ENCODE peak calls at places on chromosomes 3 and 15, in ten cellular contexts. One of them, this sample, is unnamed. For H3K27me3, the result is how much of the 10 kb centered on the place peaks cover.

GRCh38 chr3:62057339-62058047 is 315.9 kb downstream of the FEZF2 start:
- DNase-seq in sigmoid colon: no peak
- DNase-seq in thyroid gland: peak
- DNase-seq in AG04450: no peak
- DNase-seq in PC-3: no peak
- DNase-seq in heart right ventricle: no peak
- DNase-seq in CD8-positive, alpha-beta memory T cell: no peak
- DNase-seq in right atrium auricular region: no peak
- DNase-seq in CD4-positive, alpha-beta memory T cell: no peak
- DNase-seq in brain microvascular endothelial cell: peak
- DNase-seq in this sample: no peak

GRCh38 chr3:196432137-196432879 is at the start of gene UBXN7:
- DNase-seq in sigmoid colon: peak
- DNase-seq in thyroid gland: peak
- DNase-seq in AG04450: peak
- DNase-seq in PC-3: peak
- DNase-seq in heart right ventricle: peak
- DNase-seq in CD8-positive, alpha-beta memory T cell: peak
- DNase-seq in right atrium auricular region: peak
- DNase-seq in CD4-positive, alpha-beta memory T cell: peak
- DNase-seq in brain microvascular endothelial cell: peak
- DNase-seq in this sample: peak

GRCh38 chr3:129003578-129004112 is 2.5 kb downstream of the EFCC1 start:
- DNase-seq in sigmoid colon: no peak
- DNase-seq in thyroid gland: peak
- DNase-seq in AG04450: no peak
- DNase-seq in PC-3: peak
- DNase-seq in heart right ventricle: peak
- DNase-seq in CD8-positive, alpha-beta memory T cell: peak
- DNase-seq in right atrium auricular region: no peak
- DNase-seq in CD4-positive, alpha-beta memory T cell: peak
- DNase-seq in brain microvascular endothelial cell: no peak
- DNase-seq in this sample: peak

GRCh38 chr15:67184208-67184925 is 70.1 kb downstream of the AAGAB start:
- DNase-seq in sigmoid colon: no peak
- DNase-seq in thyroid gland: no peak
- DNase-seq in AG04450: no peak
- DNase-seq in PC-3: no peak
- DNase-seq in heart right ventricle: no peak
- DNase-seq in CD8-positive, alpha-beta memory T cell: no peak
- DNase-seq in right atrium auricular region: peak
- DNase-seq in CD4-positive, alpha-beta memory T cell: no peak
- DNase-seq in brain microvascular endothelial cell: no peak
- DNase-seq in this sample: no peak

GRCh38 chr15:31019986-31020385 is 28.6 kb upstream of the MTMR10 start:
- DNase-seq in sigmoid colon: no peak
- DNase-seq in thyroid gland: no peak
- DNase-seq in AG04450: no peak
- DNase-seq in PC-3: no peak
- DNase-seq in heart right ventricle: no peak
- DNase-seq in CD8-positive, alpha-beta memory T cell: no peak
- DNase-seq in right atrium auricular region: no peak
- DNase-seq in CD4-positive, alpha-beta memory T cell: no peak
- DNase-seq in brain microvascular endothelial cell: no peak
- DNase-seq in this sample: no peak

GRCh38 chr15:70936326-70936725 is 43.7 kb downstream of the LRRC49 start:
- DNase-seq in sigmoid colon: no peak
- DNase-seq in thyroid gland: peak
- DNase-seq in AG04450: no peak
- DNase-seq in PC-3: no peak
- DNase-seq in heart right ventricle: no peak
- DNase-seq in CD8-positive, alpha-beta memory T cell: no peak
- DNase-seq in right atrium auricular region: no peak
- DNase-seq in CD4-positive, alpha-beta memory T cell: no peak
- DNase-seq in brain microvascular endothelial cell: no peak
- DNase-seq in this sample: peak

GRCh38 chr15:31262901-31263671 is 63.5 kb upstream of the KLF13 start:
- DNase-seq in sigmoid colon: peak
- DNase-seq in thyroid gland: peak
- DNase-seq in AG04450: no peak
- DNase-seq in PC-3: no peak
- DNase-seq in heart right ventricle: no peak
- DNase-seq in CD8-positive, alpha-beta memory T cell: no peak
- DNase-seq in right atrium auricular region: peak
- DNase-seq in CD4-positive, alpha-beta memory T cell: no peak
- DNase-seq in brain microvascular endothelial cell: no peak
- DNase-seq in this sample: peak

GRCh38 chr15:28919201-28919627 is 33.4 kb downstream of the APBA2 start:
- DNase-seq in sigmoid colon: peak
- DNase-seq in thyroid gland: peak
- DNase-seq in AG04450: no peak
- DNase-seq in PC-3: peak
- DNase-seq in heart right ventricle: no peak
- DNase-seq in CD8-positive, alpha-beta memory T cell: peak
- DNase-seq in right atrium auricular region: no peak
- DNase-seq in CD4-positive, alpha-beta memory T cell: no peak
- DNase-seq in brain microvascular endothelial cell: no peak
- DNase-seq in this sample: no peak

GRCh38 chr3:29515451-29515850 is 234.6 kb downstream of the RBMS3 start:
- DNase-seq in sigmoid colon: no peak
- DNase-seq in thyroid gland: no peak
- DNase-seq in AG04450: no peak
- DNase-seq in PC-3: peak
- DNase-seq in heart right ventricle: no peak
- DNase-seq in CD8-positive, alpha-beta memory T cell: no peak
- DNase-seq in right atrium auricular region: no peak
- DNase-seq in CD4-positive, alpha-beta memory T cell: no peak
- DNase-seq in brain microvascular endothelial cell: peak
- DNase-seq in this sample: peak

GRCh38 chr3:107208100-107208499 is 169.1 kb upstream of the CCDC54 start:
- DNase-seq in sigmoid colon: peak
- DNase-seq in thyroid gland: peak
- DNase-seq in AG04450: peak
- DNase-seq in PC-3: peak
- DNase-seq in heart right ventricle: no peak
- DNase-seq in CD8-positive, alpha-beta memory T cell: no peak
- DNase-seq in right atrium auricular region: no peak
- DNase-seq in CD4-positive, alpha-beta memory T cell: no peak
- DNase-seq in brain microvascular endothelial cell: peak
- DNase-seq in this sample: peak

GRCh38 chr3:72290859-72291641 is 506.1 kb upstream of the PROK2 start:
- DNase-seq in sigmoid colon: no peak
- DNase-seq in thyroid gland: no peak
- DNase-seq in AG04450: no peak
- DNase-seq in PC-3: no peak
- DNase-seq in heart right ventricle: no peak
- DNase-seq in CD8-positive, alpha-beta memory T cell: no peak
- DNase-seq in right atrium auricular region: no peak
- DNase-seq in CD4-positive, alpha-beta memory T cell: no peak
- DNase-seq in brain microvascular endothelial cell: no peak
- DNase-seq in this sample: no peak

GRCh38 chr3:128881576-128881975 is 2.2 kb downstream of the ACAD9 start:
- DNase-seq in sigmoid colon: no peak
- DNase-seq in thyroid gland: no peak
- DNase-seq in AG04450: no peak
- DNase-seq in PC-3: no peak
- DNase-seq in heart right ventricle: no peak
- DNase-seq in CD8-positive, alpha-beta memory T cell: no peak
- DNase-seq in right atrium auricular region: no peak
- DNase-seq in CD4-positive, alpha-beta memory T cell: no peak
- DNase-seq in brain microvascular endothelial cell: no peak
- DNase-seq in this sample: no peak

GRCh38 chr3:178454714-178455113 is 81.5 kb upstream of the KCNMB2 start:
- DNase-seq in sigmoid colon: peak
- DNase-seq in thyroid gland: no peak
- DNase-seq in AG04450: no peak
- DNase-seq in PC-3: no peak
- DNase-seq in heart right ventricle: peak
- DNase-seq in CD8-positive, alpha-beta memory T cell: no peak
- DNase-seq in right atrium auricular region: peak
- DNase-seq in CD4-positive, alpha-beta memory T cell: no peak
- DNase-seq in brain microvascular endothelial cell: peak
- DNase-seq in this sample: peak

GRCh38 chr15:78060232-78060631 is 17.3 kb downstream of the TBC1D2B start:
- DNase-seq in sigmoid colon: no peak
- DNase-seq in thyroid gland: no peak
- DNase-seq in AG04450: no peak
- DNase-seq in PC-3: no peak
- DNase-seq in heart right ventricle: no peak
- DNase-seq in CD8-positive, alpha-beta memory T cell: no peak
- DNase-seq in right atrium auricular region: no peak
- DNase-seq in CD4-positive, alpha-beta memory T cell: no peak
- DNase-seq in brain microvascular endothelial cell: no peak
- DNase-seq in this sample: peak

GRCh38 chr3:27094721-27095120 is 274.5 kb downstream of the NEK10 start:
- DNase-seq in sigmoid colon: no peak
- DNase-seq in thyroid gland: no peak
- DNase-seq in AG04450: no peak
- DNase-seq in PC-3: no peak
- DNase-seq in heart right ventricle: no peak
- DNase-seq in CD8-positive, alpha-beta memory T cell: no peak
- DNase-seq in right atrium auricular region: no peak
- DNase-seq in CD4-positive, alpha-beta memory T cell: no peak
- DNase-seq in brain microvascular endothelial cell: no peak
- DNase-seq in this sample: no peak

DNA sequence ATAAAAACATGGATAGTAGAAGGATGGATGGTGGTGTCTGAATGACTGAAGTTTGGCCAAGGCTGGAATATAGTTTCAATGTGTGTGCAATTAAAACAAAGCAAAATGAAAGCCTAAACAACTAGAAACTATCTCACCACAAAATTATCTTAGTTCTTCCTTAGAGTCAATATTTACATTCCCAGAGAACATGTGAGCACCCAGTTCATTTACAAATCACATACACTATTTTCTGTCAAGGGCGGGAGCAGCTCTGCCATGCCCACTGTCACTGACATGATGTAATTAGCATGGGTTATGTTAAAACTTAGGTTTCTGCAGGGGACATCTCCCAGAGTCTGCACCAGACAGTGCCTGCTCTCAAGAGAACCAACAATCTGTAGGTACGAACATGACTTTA is 65.0 kb downstream of the PDZRN3 start:
- DNase-seq in sigmoid colon: no peak
- DNase-seq in thyroid gland: no peak
- DNase-seq in AG04450: no peak
- DNase-seq in PC-3: no peak
- DNase-seq in heart right ventricle: no peak
- DNase-seq in CD8-positive, alpha-beta memory T cell: no peak
- DNase-seq in right atrium auricular region: no peak
- DNase-seq in CD4-positive, alpha-beta memory T cell: no peak
- DNase-seq in brain microvascular endothelial cell: no peak
- DNase-seq in this sample: no peak
- H3K27me3 ChIP-seq in sigmoid colon: under half
- H3K27me3 ChIP-seq in thyroid gland: under half
- H3K27me3 ChIP-seq in AG04450: under half
- H3K27me3 ChIP-seq in PC-3: under half
- H3K27me3 ChIP-seq in heart right ventricle: under half
- H3K27me3 ChIP-seq in CD8-positive, alpha-beta memory T cell: under half
- H3K27me3 ChIP-seq in right atrium auricular region: under half
- H3K27me3 ChIP-seq in CD4-positive, alpha-beta memory T cell: under half
- H3K27me3 ChIP-seq in brain microvascular endothelial cell: under half
- H3K27me3 ChIP-seq in this sample: under half

GRCh38 chr15:79515628-79516027 is 83.5 kb downstream of the MINAR1 start:
- DNase-seq in sigmoid colon: no peak
- DNase-seq in thyroid gland: no peak
- DNase-seq in AG04450: no peak
- DNase-seq in PC-3: no peak
- DNase-seq in heart right ventricle: no peak
- DNase-seq in CD8-positive, alpha-beta memory T cell: no peak
- DNase-seq in right atrium auricular region: peak
- DNase-seq in CD4-positive, alpha-beta memory T cell: no peak
- DNase-seq in brain microvascular endothelial cell: no peak
- DNase-seq in this sample: no peak
- H3K27me3 ChIP-seq in sigmoid colon: under half
- H3K27me3 ChIP-seq in thyroid gland: under half
- H3K27me3 ChIP-seq in AG04450: under half
- H3K27me3 ChIP-seq in PC-3: under half
- H3K27me3 ChIP-seq in heart right ventricle: under half
- H3K27me3 ChIP-seq in CD8-positive, alpha-beta memory T cell: under half
- H3K27me3 ChIP-seq in right atrium auricular region: under half
- H3K27me3 ChIP-seq in CD4-positive, alpha-beta memory T cell: under half
- H3K27me3 ChIP-seq in brain microvascular endothelial cell: under half
- H3K27me3 ChIP-seq in this sample: under half

GRCh38 chr15:42024303-42024702 is 3.5 kb upstream of the PLA2G4E start:
- DNase-seq in sigmoid colon: peak
- DNase-seq in thyroid gland: peak
- DNase-seq in AG04450: no peak
- DNase-seq in PC-3: peak
- DNase-seq in heart right ventricle: no peak
- DNase-seq in CD8-positive, alpha-beta memory T cell: no peak
- DNase-seq in right atrium auricular region: no peak
- DNase-seq in CD4-positive, alpha-beta memory T cell: no peak
- DNase-seq in brain microvascular endothelial cell: no peak
- DNase-seq in this sample: no peak

GRCh38 chr15:42018306-42019224 is 2.3 kb downstream of the PLA2G4E start:
- DNase-seq in sigmoid colon: peak
- DNase-seq in thyroid gland: peak
- DNase-seq in AG04450: no peak
- DNase-seq in PC-3: no peak
- DNase-seq in heart right ventricle: peak
- DNase-seq in CD8-positive, alpha-beta memory T cell: no peak
- DNase-seq in right atrium auricular region: no peak
- DNase-seq in CD4-positive, alpha-beta memory T cell: no peak
- DNase-seq in brain microvascular endothelial cell: no peak
- DNase-seq in this sample: no peak

GRCh38 chr15:42020713-42021273 is at the start of gene PLA2G4E:
- DNase-seq in sigmoid colon: no peak
- DNase-seq in thyroid gland: no peak
- DNase-seq in AG04450: no peak
- DNase-seq in PC-3: peak
- DNase-seq in heart right ventricle: no peak
- DNase-seq in CD8-positive, alpha-beta memory T cell: no peak
- DNase-seq in right atrium auricular region: no peak
- DNase-seq in CD4-positive, alpha-beta memory T cell: no peak
- DNase-seq in brain microvascular endothelial cell: no peak
- DNase-seq in this sample: peak

GRCh38 chr15:42016971-42017370 is 3.9 kb downstream of the PLA2G4E start:
- DNase-seq in sigmoid colon: peak
- DNase-seq in thyroid gland: no peak
- DNase-seq in AG04450: no peak
- DNase-seq in PC-3: no peak
- DNase-seq in heart right ventricle: no peak
- DNase-seq in CD8-positive, alpha-beta memory T cell: no peak
- DNase-seq in right atrium auricular region: no peak
- DNase-seq in CD4-positive, alpha-beta memory T cell: no peak
- DNase-seq in brain microvascular endothelial cell: no peak
- DNase-seq in this sample: no peak

GRCh38 chr15:42021593-42021992 is 751 bp upstream of the PLA2G4E start:
- DNase-seq in sigmoid colon: no peak
- DNase-seq in thyroid gland: no peak
- DNase-seq in AG04450: no peak
- DNase-seq in PC-3: no peak
- DNase-seq in heart right ventricle: no peak
- DNase-seq in CD8-positive, alpha-beta memory T cell: no peak
- DNase-seq in right atrium auricular region: no peak
- DNase-seq in CD4-positive, alpha-beta memory T cell: no peak
- DNase-seq in brain microvascular endothelial cell: no peak
- DNase-seq in this sample: no peak
- H3K27me3 ChIP-seq in sigmoid colon: under half
- H3K27me3 ChIP-seq in thyroid gland: under half
- H3K27me3 ChIP-seq in AG04450: under half
- H3K27me3 ChIP-seq in PC-3: under half
- H3K27me3 ChIP-seq in heart right ventricle: under half
- H3K27me3 ChIP-seq in CD8-positive, alpha-beta memory T cell: under half
- H3K27me3 ChIP-seq in right atrium auricular region: under half
- H3K27me3 ChIP-seq in CD4-positive, alpha-beta memory T cell: under half
- H3K27me3 ChIP-seq in brain microvascular endothelial cell: under half
- H3K27me3 ChIP-seq in this sample: under half

GRCh38 chr3:70078778-70079177 is 79.2 kb downstream of the SAMMSON start:
- DNase-seq in sigmoid colon: no peak
- DNase-seq in thyroid gland: no peak
- DNase-seq in AG04450: no peak
- DNase-seq in PC-3: no peak
- DNase-seq in heart right ventricle: no peak
- DNase-seq in CD8-positive, alpha-beta memory T cell: no peak
- DNase-seq in right atrium auricular region: no peak
- DNase-seq in CD4-positive, alpha-beta memory T cell: no peak
- DNase-seq in brain microvascular endothelial cell: no peak
- DNase-seq in this sample: no peak
- H3K27me3 ChIP-seq in sigmoid colon: under half
- H3K27me3 ChIP-seq in thyroid gland: under half
- H3K27me3 ChIP-seq in AG04450: under half
- H3K27me3 ChIP-seq in PC-3: under half
- H3K27me3 ChIP-seq in heart right ventricle: under half
- H3K27me3 ChIP-seq in CD8-positive, alpha-beta memory T cell: under half
- H3K27me3 ChIP-seq in right atrium auricular region: under half
- H3K27me3 ChIP-seq in CD4-positive, alpha-beta memory T cell: under half
- H3K27me3 ChIP-seq in brain microvascular endothelial cell: under half
- H3K27me3 ChIP-seq in this sample: under half